ENCODE peak calls at places on chromosomes 13 and 19, in six cellular contexts. One of them, this sample, is unnamed.

GRCh38 chr19:40685563-40685962 is 4.9 kb downstream of the NUMBL start:
- DNase-seq in A549: no peak
- DNase-seq in HepG2: no peak
- DNase-seq in K562: no peak
- DNase-seq in endothelial cell of umbilical vein: no peak
- DNase-seq in GM12878: no peak
- DNase-seq in this sample: no peak

GRCh38 chr19:53879145-53880037 is 2.6 kb upstream of the PRKCG start:
- DNase-seq in A549: peak
- DNase-seq in HepG2: peak
- DNase-seq in K562: peak
- DNase-seq in endothelial cell of umbilical vein: peak
- DNase-seq in GM12878: no peak
- DNase-seq in this sample: peak

GRCh38 chr19:35987571-35987896 is 7.5 kb upstream of the SDHAF1 start:
- DNase-seq in A549: no peak
- DNase-seq in HepG2: no peak
- DNase-seq in K562: peak
- DNase-seq in endothelial cell of umbilical vein: no peak
- DNase-seq in GM12878: no peak
- DNase-seq in this sample: no peak

GRCh38 chr13:32309812-32310706 is 5.1 kb downstream of the ZAR1L start:
- DNase-seq in A549: peak
- DNase-seq in HepG2: peak
- DNase-seq in K562: peak
- DNase-seq in endothelial cell of umbilical vein: peak
- DNase-seq in GM12878: no peak
- DNase-seq in this sample: peak

GRCh38 chr13:108302279-108302678 is 32.8 kb downstream of the TNFSF13B start:
- DNase-seq in A549: no peak
- DNase-seq in HepG2: no peak
- DNase-seq in K562: no peak
- DNase-seq in endothelial cell of umbilical vein: no peak
- DNase-seq in GM12878: no peak
- DNase-seq in this sample: no peak

GRCh38 chr13:111153977-111154332 is 38.8 kb downstream of the ARHGEF7 start:
- DNase-seq in A549: peak
- DNase-seq in HepG2: peak
- DNase-seq in K562: peak
- DNase-seq in endothelial cell of umbilical vein: no peak
- DNase-seq in GM12878: no peak
- DNase-seq in this sample: no peak

GRCh38 chr13:99467764-99468163 is 33.5 kb upstream of the TM9SF2 start:
- DNase-seq in A549: no peak
- DNase-seq in HepG2: no peak
- DNase-seq in K562: no peak
- DNase-seq in endothelial cell of umbilical vein: no peak
- DNase-seq in GM12878: no peak
- DNase-seq in this sample: no peak

GRCh38 chr13:38648912-38649311 is 38.0 kb upstream of the FREM2 start:
- DNase-seq in A549: no peak
- DNase-seq in HepG2: no peak
- DNase-seq in K562: no peak
- DNase-seq in endothelial cell of umbilical vein: no peak
- DNase-seq in GM12878: no peak
- DNase-seq in this sample: no peak

GRCh38 chr13:73520566-73521290 is 461.9 kb downstream of the KLF5 start:
- DNase-seq in A549: no peak
- DNase-seq in HepG2: no peak
- DNase-seq in K562: no peak
- DNase-seq in endothelial cell of umbilical vein: no peak
- DNase-seq in GM12878: no peak
- DNase-seq in this sample: no peak

GRCh38 chr19:33248553-33248953 is 22.9 kb upstream of the SLC7A10 start:
- DNase-seq in A549: no peak
- DNase-seq in HepG2: peak
- DNase-seq in K562: no peak
- DNase-seq in endothelial cell of umbilical vein: no peak
- DNase-seq in GM12878: no peak
- DNase-seq in this sample: no peak

GRCh38 chr19:33249740-33250366 is 24.2 kb upstream of the SLC7A10 start:
- DNase-seq in A549: no peak
- DNase-seq in HepG2: no peak
- DNase-seq in K562: no peak
- DNase-seq in endothelial cell of umbilical vein: no peak
- DNase-seq in GM12878: no peak
- DNase-seq in this sample: no peak

GRCh38 chr19:33248104-33248503 is 22.5 kb upstream of the SLC7A10 start:
- DNase-seq in A549: no peak
- DNase-seq in HepG2: no peak
- DNase-seq in K562: no peak
- DNase-seq in endothelial cell of umbilical vein: no peak
- DNase-seq in GM12878: no peak
- DNase-seq in this sample: no peak

GRCh38 chr19:33250500-33250899 is 24.9 kb upstream of the SLC7A10 start:
- DNase-seq in A549: no peak
- DNase-seq in HepG2: no peak
- DNase-seq in K562: no peak
- DNase-seq in endothelial cell of umbilical vein: no peak
- DNase-seq in GM12878: no peak
- DNase-seq in this sample: no peak

DNA sequence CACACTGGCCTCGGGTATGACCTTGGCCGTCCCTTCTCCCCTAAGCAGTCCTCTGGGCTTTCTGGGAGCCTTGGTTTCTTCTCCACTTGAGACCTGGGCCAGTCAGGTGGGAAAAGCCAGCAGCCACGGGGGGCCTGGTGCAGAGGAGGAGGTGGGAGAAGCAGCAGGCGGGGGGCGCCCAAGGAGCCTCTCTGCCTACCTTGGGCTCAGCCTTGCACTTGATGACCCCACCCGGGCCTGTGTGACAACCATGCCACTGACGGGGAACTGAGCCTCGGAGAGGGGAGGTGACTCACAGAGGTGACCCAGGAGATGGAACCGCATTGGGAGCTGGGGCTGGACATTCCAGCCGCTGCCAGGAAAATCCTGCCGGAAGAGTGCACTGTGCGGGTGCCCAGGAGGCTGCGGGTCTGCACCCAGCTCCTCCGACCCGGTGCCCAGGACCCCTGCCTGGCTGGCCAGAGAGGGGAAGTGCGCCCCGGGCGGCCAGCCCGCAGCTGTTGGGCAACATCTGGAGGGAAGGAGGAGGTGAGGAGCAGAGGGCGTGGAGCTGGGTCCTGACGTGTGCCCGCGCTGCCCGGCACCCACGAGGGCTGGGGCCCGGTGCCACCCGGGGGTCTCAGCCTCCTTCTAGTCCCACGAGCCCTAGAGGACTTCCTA is 23.4 kb upstream of the SLC7A10 start:
- DNase-seq in A549: peak
- DNase-seq in HepG2: peak
- DNase-seq in K562: no peak
- DNase-seq in endothelial cell of umbilical vein: no peak
- DNase-seq in GM12878: no peak
- DNase-seq in this sample: peak
- TF ChIP-seq MYC in A549: no peak
- TF ChIP-seq MYC in HepG2: peak
- TF ChIP-seq MYC in K562: no peak
- TF ChIP-seq MYC in endothelial cell of umbilical vein: no peak
- TF ChIP-seq MYC in GM12878: no peak
- TF ChIP-seq MYC in this sample: peak

GRCh38 chr13:102317593-102317992 is 84.3 kb downstream of the FGF14 start:
- DNase-seq in A549: no peak
- DNase-seq in HepG2: no peak
- DNase-seq in K562: no peak
- DNase-seq in endothelial cell of umbilical vein: no peak
- DNase-seq in GM12878: no peak
- DNase-seq in this sample: no peak
- TF ChIP-seq MAX in A549: no peak
- TF ChIP-seq MAX in HepG2: no peak
- TF ChIP-seq MAX in K562: no peak
- TF ChIP-seq MAX in endothelial cell of umbilical vein: no peak
- TF ChIP-seq MAX in GM12878: no peak
- TF ChIP-seq MAX in this sample: no peak

GRCh38 chr19:16581145-16581970 is 9.1 kb upstream of the SLC35E1 start:
- DNase-seq in A549: no peak
- DNase-seq in HepG2: no peak
- DNase-seq in K562: peak
- DNase-seq in endothelial cell of umbilical vein: no peak
- DNase-seq in GM12878: no peak
- DNase-seq in this sample: no peak
- TF ChIP-seq MYC in A549: no peak
- TF ChIP-seq MYC in HepG2: no peak
- TF ChIP-seq MYC in K562: peak
- TF ChIP-seq MYC in endothelial cell of umbilical vein: no peak
- TF ChIP-seq MYC in GM12878: no peak
- TF ChIP-seq MYC in this sample: no peak

DNA sequence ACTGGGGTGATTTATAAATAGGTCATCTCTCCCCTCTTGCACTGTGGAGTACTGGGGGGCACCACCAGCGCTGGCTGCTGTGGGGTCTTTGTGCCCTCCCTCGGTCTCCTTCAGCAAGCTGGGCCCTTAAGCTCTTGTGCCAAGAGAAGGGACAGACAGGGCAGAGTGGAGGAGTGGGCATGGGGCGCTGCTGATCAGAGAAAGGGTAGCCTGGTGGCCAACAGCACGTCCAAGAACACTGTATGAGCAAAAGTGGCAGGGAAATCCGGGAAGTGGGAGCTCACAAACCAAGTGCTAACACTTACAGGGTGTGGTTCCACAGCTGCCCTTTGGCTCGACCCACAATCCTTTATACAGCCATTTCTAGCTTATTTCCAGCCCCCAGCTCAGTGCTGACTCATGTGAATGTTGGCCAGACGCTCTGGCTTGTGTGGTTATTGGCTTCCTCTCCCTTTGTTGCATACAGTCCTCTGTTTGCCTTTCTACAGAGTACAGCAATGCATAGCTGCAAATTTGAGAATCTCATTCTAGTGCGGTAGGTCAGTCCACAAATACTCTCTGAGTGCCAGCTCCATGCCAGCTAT is 298.8 kb downstream of the SHISA2 start:
- DNase-seq in A549: no peak
- DNase-seq in HepG2: no peak
- DNase-seq in K562: no peak
- DNase-seq in endothelial cell of umbilical vein: peak
- DNase-seq in GM12878: no peak
- DNase-seq in this sample: peak
- TF ChIP-seq MAX in A549: no peak
- TF ChIP-seq MAX in HepG2: no peak
- TF ChIP-seq MAX in K562: no peak
- TF ChIP-seq MAX in endothelial cell of umbilical vein: no peak
- TF ChIP-seq MAX in GM12878: no peak
- TF ChIP-seq MAX in this sample: no peak

DNA sequence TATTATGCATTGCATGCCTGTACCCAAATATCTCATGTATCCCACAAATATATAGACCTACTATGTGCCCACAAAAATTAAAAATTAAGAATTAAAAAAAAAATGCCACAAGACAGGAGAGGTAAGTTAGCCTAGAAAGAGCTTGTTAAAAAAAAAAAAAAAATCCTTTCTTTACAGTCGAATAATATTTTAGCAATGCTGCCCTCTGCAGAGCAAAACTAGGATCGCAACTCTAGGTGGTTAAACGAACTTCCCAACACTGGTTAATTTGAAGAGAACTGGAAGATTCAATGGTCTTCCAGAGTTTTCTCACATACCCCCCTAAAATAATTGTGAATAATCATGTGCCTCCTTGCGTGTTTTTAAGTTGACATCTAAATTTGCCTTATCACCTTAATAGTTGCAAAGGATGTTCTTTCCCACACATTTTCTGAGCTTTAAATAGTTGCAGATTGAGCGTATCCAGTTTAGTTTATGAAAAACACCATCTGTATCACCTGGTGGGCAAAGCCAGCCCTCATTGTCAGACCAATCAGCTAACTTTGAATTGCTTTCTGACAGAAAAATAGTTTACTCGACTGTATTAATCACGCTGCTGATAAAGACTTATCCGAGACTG is 47.4 kb upstream of the RCBTB2 start:
- DNase-seq in A549: peak
- DNase-seq in HepG2: peak
- DNase-seq in K562: peak
- DNase-seq in endothelial cell of umbilical vein: peak
- DNase-seq in GM12878: no peak
- DNase-seq in this sample: peak
- TF ChIP-seq MYC in A549: no peak
- TF ChIP-seq MYC in HepG2: no peak
- TF ChIP-seq MYC in K562: no peak
- TF ChIP-seq MYC in endothelial cell of umbilical vein: no peak
- TF ChIP-seq MYC in GM12878: no peak
- TF ChIP-seq MYC in this sample: no peak

GRCh38 chr19:4016486-4016885 is 8.9 kb downstream of the PIAS4 start:
- DNase-seq in A549: no peak
- DNase-seq in HepG2: no peak
- DNase-seq in K562: no peak
- DNase-seq in endothelial cell of umbilical vein: no peak
- DNase-seq in GM12878: no peak
- DNase-seq in this sample: no peak

GRCh38 chr19:4015705-4016402 is 8.3 kb downstream of the PIAS4 start:
- DNase-seq in A549: no peak
- DNase-seq in HepG2: no peak
- DNase-seq in K562: no peak
- DNase-seq in endothelial cell of umbilical vein: no peak
- DNase-seq in GM12878: no peak
- DNase-seq in this sample: no peak

GRCh38 chr19:4013886-4014540 is 6.5 kb downstream of the PIAS4 start:
- DNase-seq in A549: no peak
- DNase-seq in HepG2: no peak
- DNase-seq in K562: no peak
- DNase-seq in endothelial cell of umbilical vein: no peak
- DNase-seq in GM12878: no peak
- DNase-seq in this sample: no peak

GRCh38 chr19:4012975-4013634 is 5.6 kb downstream of the PIAS4 start:
- DNase-seq in A549: no peak
- DNase-seq in HepG2: no peak
- DNase-seq in K562: no peak
- DNase-seq in endothelial cell of umbilical vein: no peak
- DNase-seq in GM12878: no peak
- DNase-seq in this sample: no peak

DNA sequence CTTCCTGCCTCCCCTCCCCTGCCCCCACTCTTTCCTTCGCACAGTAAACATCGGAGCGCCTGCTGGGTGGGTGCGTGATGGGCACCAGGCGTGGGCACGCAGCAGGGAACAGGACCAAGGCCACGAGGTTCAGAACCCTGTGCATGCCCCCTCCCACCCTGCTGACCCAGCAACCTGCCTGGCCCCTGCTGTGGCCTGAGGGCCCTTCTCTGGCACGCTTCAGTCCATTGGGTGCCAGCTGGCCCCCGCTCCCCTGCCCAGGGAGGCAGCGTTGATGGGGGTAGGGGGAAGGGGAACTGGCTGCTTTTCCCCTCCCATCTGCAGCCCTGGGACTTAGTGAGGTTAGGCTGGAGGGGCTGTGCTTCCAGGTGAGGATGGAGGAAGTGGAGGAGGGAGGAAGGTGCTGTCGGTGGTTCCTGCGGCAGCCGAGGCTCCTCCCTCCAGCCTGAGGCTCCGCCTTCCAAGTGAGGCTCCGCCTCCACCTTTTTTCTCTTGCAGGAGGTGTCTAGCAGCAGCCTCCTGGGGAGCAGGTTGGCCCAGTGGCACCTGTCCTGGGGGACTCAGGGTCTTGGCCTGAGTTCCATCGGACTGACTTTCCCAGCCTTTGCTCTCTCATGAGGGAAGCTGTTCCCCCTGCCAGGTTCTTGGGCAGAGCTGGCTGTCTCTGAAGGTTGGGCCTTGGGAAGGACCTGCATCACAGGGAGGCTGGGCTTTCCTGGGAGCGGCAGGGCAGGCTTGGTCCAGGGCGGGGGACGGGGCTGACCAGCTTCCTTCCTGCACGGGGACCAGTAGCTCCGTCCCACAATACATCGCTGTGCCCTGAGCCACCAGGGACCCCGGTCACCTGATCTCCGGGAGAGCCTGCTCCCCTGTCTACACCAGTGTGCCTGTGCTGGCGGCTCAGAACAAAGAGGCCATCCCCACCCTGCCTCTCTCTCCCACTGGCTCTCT is 7.3 kb downstream of the PIAS4 start:
- DNase-seq in A549: no peak
- DNase-seq in HepG2: no peak
- DNase-seq in K562: peak
- DNase-seq in endothelial cell of umbilical vein: no peak
- DNase-seq in GM12878: no peak
- DNase-seq in this sample: no peak
- TF ChIP-seq MAX in A549: no peak
- TF ChIP-seq MAX in HepG2: no peak
- TF ChIP-seq MAX in K562: no peak
- TF ChIP-seq MAX in endothelial cell of umbilical vein: no peak
- TF ChIP-seq MAX in GM12878: no peak
- TF ChIP-seq MAX in this sample: no peak

This sample was measured in NB4.